ENCODE peak calls at places on chromosomes 7 and 10, in six cellular contexts. A is CD8-positive, alpha-beta T cell; U is mesendoderm; B is fibroblast of the aortic adventitia; M is endodermal cell; V is A549. N is an unnamed sample.

GRCh38 chr7:30562498-30562897 is 32.2 kb upstream of the GARS1 start:
- DNase-seq in A (no peak), U (no peak), B (peak; percentile 61), V (no peak), M (no peak), N (no peak)

GRCh38 chr10:110530131-110530831 is 32.6 kb downstream of the DUSP5 start:
- DNase-seq in U (peak; percentile 97), M (peak; percentile 97), B (peak; percentile 65), V (peak; percentile 88), A (no peak), N (peak; percentile 90)

GRCh38 chr10:90871761-90872647 is at the start of gene RPP30:
- DNase-seq in B (peak; percentile 72), A (peak; percentile 71), V (peak; percentile 85), U (peak; percentile 93), M (peak; percentile 96), N (peak; percentile 91)

GRCh38 chr10:84140036-84140379 is 699 bp downstream of the GHITM start:
- DNase-seq in U (peak; percentile 48), M (peak; percentile 51), V (peak; percentile 31), B (peak; percentile 66), A (no peak), N (peak; percentile 37)

GRCh38 chr7:36583318-36583717 is 141.0 kb downstream of the AOAH start:
- DNase-seq in V (no peak), B (peak; percentile 32), M (no peak), A (no peak), U (no peak), N (no peak)

GRCh38 chr10:59079386-59080226 is 96.8 kb upstream of the PHYHIPL start:
- DNase-seq in B (peak; percentile 90), M (no peak), A (no peak), V (peak; percentile 42), U (no peak), N (peak; percentile 46)

GRCh38 chr10:50508315-50509051 is 115.3 kb downstream of the SGMS1 start:
- DNase-seq in V (no peak), U (no peak), B (no peak), A (no peak), M (no peak), N (peak; percentile 58)

GRCh38 chr10:17528296-17528862 is 74.0 kb upstream of the ST8SIA6 start:
- DNase-seq in A (no peak), V (no peak), U (no peak), B (no peak), M (no peak), N (no peak)

GRCh38 chr7:1943326-1943725 is 273.2 kb downstream of the ELFN1 start:
- DNase-seq in A (no peak), V (no peak), B (no peak), U (no peak), M (no peak), N (no peak)

GRCh38 chr10:615583-616152 is 73.8 kb downstream of the DIP2C start:
- DNase-seq in M (no peak), V (no peak), B (peak; percentile 57), U (no peak), A (no peak), N (peak; percentile 96)

GRCh38 chr7:157555308-157555707 is 218.5 kb downstream of the DNAJB6 start:
- DNase-seq in B (no peak), M (peak; percentile 27), U (no peak), A (no peak), V (peak; percentile 49), N (peak; percentile 18)

GRCh38 chr10:23826399-23826798 is 382.5 kb upstream of the KIAA1217 start:
- DNase-seq in B (peak; percentile 2), V (peak; percentile 9), M (peak; percentile 89), U (peak; percentile 70), A (no peak), N (no peak)

GRCh38 chr7:17211307-17211836 is 87.1 kb upstream of the AHR start:
- DNase-seq in V (no peak), A (no peak), M (no peak), B (no peak), U (no peak), N (no peak)

GRCh38 chr10:100579691-100580090 is 43.9 kb downstream of the HIF1AN start:
- DNase-seq in B (no peak), A (no peak), M (no peak), V (no peak), U (no peak), N (no peak)

GRCh38 chr10:130998046-130998435 is 313.5 kb downstream of the TCERG1L start:
- DNase-seq in U (no peak), M (no peak), B (no peak), V (no peak), A (no peak), N (no peak)

GRCh38 chr10:78178940-78179339 is 145.3 kb downstream of the RPS24 start:
- DNase-seq in A (no peak), U (peak; percentile 48), V (no peak), M (peak; percentile 81), B (peak; percentile 49), N (peak; percentile 84)

GRCh38 chr7:28979791-28980190 is 21.7 kb upstream of the TRIL start:
- DNase-seq in B (no peak), U (no peak), A (no peak), M (no peak), V (no peak), N (no peak)

GRCh38 chr10:102935939-102936605 is 18.0 kb downstream of the CNNM2 start:
- DNase-seq in M (no peak), V (no peak), A (no peak), B (no peak), U (no peak), N (peak; percentile 56)

GRCh38 chr10:86756511-86757109 is at the start of gene BMPR1A:
- DNase-seq in V (peak; percentile 90), A (no peak), M (peak; percentile 98), B (no peak), U (peak; percentile 97), N (peak; percentile 67)

DNA sequence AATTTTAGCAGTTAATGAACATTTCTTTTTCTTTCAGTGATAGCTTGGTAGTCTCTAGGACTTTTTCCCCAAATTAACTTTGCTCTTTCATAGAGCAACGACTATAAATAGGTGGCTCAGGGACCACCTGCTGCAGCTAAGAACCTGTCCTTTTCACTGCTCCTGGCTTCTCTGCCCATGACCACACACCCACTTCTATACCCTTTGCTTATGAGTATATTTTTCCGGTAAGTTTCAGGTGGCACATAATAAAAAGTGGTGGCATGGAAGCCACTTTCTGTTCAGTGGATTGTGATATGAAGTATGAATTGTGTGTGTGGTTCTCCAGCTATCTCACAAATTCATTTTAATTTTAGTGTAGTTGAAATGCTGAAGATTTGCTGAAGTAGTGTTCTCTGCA is 1.2 kb downstream of the ING3 start:
- DNase-seq in B (no peak), U (no peak), M (no peak), V (no peak), A (no peak), N (peak; percentile 19)
- H3K4me3 ChIP-seq in B (peak overlapping the region; percentile 96), U (no peak overlapping the region), M (peak overlapping the region; percentile 91), V (peak overlapping the region; percentile 68), A (peak overlapping the region; percentile 63), N (peak overlapping the region; percentile 95)

GRCh38 chr10:71924771-71925170 is 39.4 kb upstream of the CHST3 start:
- DNase-seq in A (no peak), V (no peak), B (no peak), U (no peak), M (no peak), N (no peak)

GRCh38 chr10:71931295-71931694 is 32.9 kb upstream of the CHST3 start:
- DNase-seq in M (no peak), A (no peak), B (no peak), U (no peak), V (no peak), N (no peak)

GRCh38 chr10:71923138-71923692 is 41.0 kb upstream of the CHST3 start:
- DNase-seq in M (peak; percentile 67), B (no peak), A (no peak), V (no peak), U (peak; percentile 10), N (no peak)

GRCh38 chr10:71927669-71928592 is 36.3 kb upstream of the CHST3 start:
- DNase-seq in V (peak; percentile 66), B (peak; percentile 32), A (no peak), M (no peak), U (no peak), N (peak; percentile 59)

GRCh38 chr10:71927159-71927558 is 37.0 kb upstream of the CHST3 start:
- DNase-seq in A (no peak), M (no peak), V (no peak), B (no peak), U (no peak), N (no peak)
- H3K4me3 ChIP-seq in A (no peak overlapping the region), M (no peak overlapping the region), V (no peak overlapping the region), B (no peak overlapping the region), U (no peak overlapping the region), N (no peak overlapping the region)

GRCh38 chr7:95594185-95594584 is 2.1 kb downstream of the PDK4 start:
- DNase-seq in V (no peak), B (no peak), A (no peak), M (no peak), U (no peak), N (no peak)

GRCh38 chr7:95592570-95592969 is 3.7 kb downstream of the PDK4 start:
- DNase-seq in V (no peak), M (no peak), U (no peak), B (no peak), A (no peak), N (no peak)

GRCh38 chr7:95590387-95591248 is 5.7 kb downstream of the PDK4 start:
- DNase-seq in B (no peak), V (no peak), U (no peak), A (no peak), M (no peak), N (no peak)

GRCh38 chr7:95595825-95596182 is 512 bp downstream of the PDK4 start:
- DNase-seq in A (no peak), B (no peak), M (no peak), U (no peak), V (no peak), N (no peak)

GRCh38 chr7:95593343-95593742 is 3.0 kb downstream of the PDK4 start:
- DNase-seq in B (no peak), M (no peak), U (no peak), A (no peak), V (no peak), N (no peak)
- H3K4me3 ChIP-seq in B (no peak overlapping the region), M (no peak overlapping the region), U (no peak overlapping the region), A (no peak overlapping the region), V (peak overlapping the region; percentile 56), N (no peak overlapping the region)

GRCh38 chr10:3813986-3814831 is 29.2 kb upstream of the KLF6 start:
- DNase-seq in B (no peak), A (no peak), M (no peak), V (no peak), U (no peak), N (peak; percentile 74)

GRCh38 chr10:3814832-3815209 is 29.8 kb upstream of the KLF6 start:
- DNase-seq in B (no peak), A (no peak), U (no peak), M (no peak), V (no peak), N (no peak)

GRCh38 chr10:3811331-3811870 is 26.4 kb upstream of the KLF6 start:
- DNase-seq in M (no peak), V (no peak), B (peak; percentile 71), U (no peak), A (no peak), N (no peak)

GRCh38 chr10:3812141-3812540 is 27.1 kb upstream of the KLF6 start:
- DNase-seq in A (no peak), B (no peak), U (no peak), V (no peak), M (no peak), N (no peak)

DNA sequence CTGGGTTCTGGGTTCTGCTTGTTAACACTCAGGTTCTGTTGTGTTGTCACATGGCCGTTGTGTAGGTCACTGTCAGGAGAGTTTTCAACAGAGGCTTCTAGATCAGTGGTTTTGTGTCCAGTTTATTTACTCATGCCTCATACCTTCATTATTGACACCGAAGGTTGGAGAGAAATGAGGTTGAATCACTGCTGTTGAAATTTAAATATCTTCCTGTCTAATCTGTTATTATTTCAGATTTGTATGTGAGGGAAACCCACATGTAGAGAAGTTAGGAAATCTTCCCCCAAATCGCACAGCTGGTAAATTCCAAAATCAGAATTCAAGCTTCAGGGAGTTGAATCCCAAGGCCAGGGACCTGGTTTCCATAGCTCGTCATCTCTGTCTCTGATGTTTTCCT is 28.3 kb upstream of the KLF6 start:
- DNase-seq in M (no peak), U (no peak), A (no peak), V (no peak), B (no peak), N (no peak)
- H3K4me3 ChIP-seq in M (no peak overlapping the region), U (no peak overlapping the region), A (no peak overlapping the region), V (no peak overlapping the region), B (no peak overlapping the region), N (no peak overlapping the region)